ENCODE peak calls at places on chromosomes 12 and 14, in six cellular contexts. D is neuronal stem cell; Z is stomach; G is naive thymus-derived CD4-positive, alpha-beta T cell; I is mesendoderm; A is sigmoid colon. W is an unnamed sample. For H3K27me3, the result is how much of the 10 kb centered on the place peaks cover.

GRCh38 chr14:51295666-51296263 is 55.7 kb downstream of the TMX1 start:
- DNase-seq in D (no peak), Z (no peak), G (no peak), I (no peak), A (no peak), W (no peak)

GRCh38 chr14:75543786-75544185 is 21.5 kb downstream of the BATF start:
- DNase-seq in D (no peak), Z (no peak), G (no peak), I (no peak), A (no peak), W (no peak)

GRCh38 chr12:22103418-22103817 is 57.4 kb downstream of the CMAS start:
- DNase-seq in D (no peak), Z (no peak), G (no peak), I (no peak), A (no peak), W (no peak)

GRCh38 chr12:116539905-116540482 is 19.2 kb upstream of the MAP1LC3B2 start:
- DNase-seq in D (peak), Z (peak), G (no peak), I (peak), A (peak), W (peak)

GRCh38 chr12:45327823-45328383 is 112.0 kb downstream of the ANO6 start:
- DNase-seq in D (no peak), Z (no peak), G (no peak), I (peak), A (no peak), W (peak)

GRCh38 chr14:52829527-52829926 is 38.1 kb upstream of the GNPNAT1 start:
- DNase-seq in D (no peak), Z (no peak), G (no peak), I (no peak), A (no peak), W (no peak)

GRCh38 chr14:67397536-67397935 is 14.4 kb downstream of the PLEK2 start:
- DNase-seq in D (no peak), Z (no peak), G (no peak), I (no peak), A (no peak), W (no peak)

GRCh38 chr12:108215458-108215857 is 86.4 kb downstream of the WSCD2 start:
- DNase-seq in D (no peak), Z (no peak), G (no peak), I (no peak), A (no peak), W (no peak)

GRCh38 chr12:79566452-79566851 is 124.3 kb downstream of the PAWR start:
- DNase-seq in D (no peak), Z (no peak), G (no peak), I (no peak), A (no peak), W (peak)

GRCh38 chr12:89385965-89386537 is 33.8 kb upstream of the DUSP6 start:
- DNase-seq in D (no peak), Z (no peak), G (no peak), I (no peak), A (no peak), W (no peak)

GRCh38 chr12:113439606-113440030 is 17.4 kb downstream of the SDSL start:
- DNase-seq in D (peak), Z (peak), G (no peak), I (peak), A (no peak), W (peak)

DNA sequence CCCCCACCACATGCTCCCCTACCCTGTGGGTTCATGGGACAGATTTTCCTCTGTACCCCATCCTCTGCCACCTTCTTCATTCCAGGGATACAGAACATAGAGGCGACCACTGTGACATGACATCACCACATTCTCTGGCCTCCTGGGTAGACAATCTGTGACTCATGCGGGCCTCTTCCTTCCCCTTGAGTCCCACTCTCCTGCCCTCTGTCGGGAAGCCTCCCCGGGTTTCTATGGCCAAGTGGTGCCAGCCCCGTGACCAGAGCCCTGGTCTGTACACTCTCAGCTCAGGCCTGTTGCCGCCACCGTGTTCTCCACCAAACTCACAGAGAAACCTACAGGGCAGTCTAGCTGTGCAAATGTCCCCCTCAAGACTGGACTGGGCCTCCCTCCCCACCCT is 8.0 kb downstream of the CLMN start:
- DNase-seq in D (no peak), Z (no peak), G (no peak), I (peak), A (no peak), W (no peak)
- H3K27ac ChIP-seq in D (no peak), Z (no peak), G (no peak), I (no peak), A (peak), W (no peak)

DNA sequence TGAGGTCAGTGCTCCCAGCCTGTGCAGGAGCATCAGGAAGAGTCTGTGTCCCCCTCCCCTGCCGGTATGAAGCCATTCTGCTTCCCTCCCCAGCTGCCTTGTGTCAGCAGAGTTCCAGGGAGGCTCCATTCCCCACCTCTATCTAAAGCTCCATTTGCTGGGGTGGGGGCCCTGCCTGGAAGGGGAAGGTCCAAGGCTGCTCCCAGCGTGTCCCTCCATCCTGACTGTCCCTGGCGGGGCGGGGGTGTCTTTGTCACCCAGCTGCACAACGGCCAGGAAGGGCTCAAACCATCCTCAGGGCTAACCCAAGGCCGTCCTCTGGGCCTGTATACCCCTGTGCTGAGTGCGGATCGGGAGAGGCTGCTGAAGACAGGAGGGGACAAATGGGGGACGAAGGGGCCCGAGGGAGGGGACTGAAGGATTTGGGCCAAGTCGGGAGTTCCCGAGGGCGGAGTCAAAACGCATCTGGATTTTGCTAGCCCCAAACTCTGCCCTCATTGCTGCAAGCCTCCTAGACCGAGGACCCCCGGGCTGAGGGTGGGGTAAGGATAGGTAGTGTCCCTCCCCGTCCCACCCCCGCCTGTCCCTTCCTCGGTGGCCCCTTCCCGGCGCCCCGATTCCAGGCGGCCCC is 737 bp upstream of the ACVRL1 start:
- DNase-seq in D (no peak), Z (no peak), G (no peak), I (no peak), A (peak), W (no peak)
- H3K27me3 ChIP-seq in D (under half), Z (under half), G (under half), I (under half), A (under half), W (under half)

GRCh38 chr12:131734336-131735152 is 23.7 kb downstream of the SFSWAP start:
- DNase-seq in D (no peak), Z (no peak), G (no peak), I (no peak), A (no peak), W (no peak)
- H3K27ac ChIP-seq in D (no peak), Z (no peak), G (no peak), I (no peak), A (no peak), W (no peak)

GRCh38 chr12:48015954-48016353 is 11.7 kb upstream of the COL2A1 start:
- DNase-seq in D (no peak), Z (no peak), G (no peak), I (no peak), A (no peak), W (no peak)
- H3K27me3 ChIP-seq in D (under half), Z (under half), G (under half), I (half or more), A (under half), W (half or more)

GRCh38 chr14:54310852-54311230 is 86.0 kb upstream of the CDKN3 start:
- DNase-seq in D (no peak), Z (no peak), G (no peak), I (no peak), A (no peak), W (no peak)

GRCh38 chr14:54314365-54315134 is 82.3 kb upstream of the CDKN3 start:
- DNase-seq in D (no peak), Z (no peak), G (no peak), I (peak), A (no peak), W (no peak)

GRCh38 chr14:54309615-54310014 is 87.2 kb upstream of the CDKN3 start:
- DNase-seq in D (no peak), Z (no peak), G (no peak), I (no peak), A (no peak), W (peak)

GRCh38 chr14:54310151-54310851 is 86.5 kb upstream of the CDKN3 start:
- DNase-seq in D (no peak), Z (no peak), G (no peak), I (peak), A (no peak), W (no peak)

GRCh38 chr14:54312166-54312801 is 84.5 kb upstream of the CDKN3 start:
- DNase-seq in D (no peak), Z (no peak), G (no peak), I (peak), A (no peak), W (peak)
- H3K27ac ChIP-seq in D (no peak), Z (no peak), G (no peak), I (peak), A (no peak), W (no peak)

GRCh38 chr12:4269279-4269991 is 4.1 kb upstream of the CCND2 start:
- DNase-seq in D (peak), Z (peak), G (peak), I (peak), A (peak), W (peak)

GRCh38 chr12:4266990-4267389 is 6.6 kb upstream of the CCND2 start:
- DNase-seq in D (no peak), Z (no peak), G (no peak), I (no peak), A (no peak), W (no peak)

GRCh38 chr12:4268549-4269181 is 4.9 kb upstream of the CCND2 start:
- DNase-seq in D (no peak), Z (no peak), G (no peak), I (no peak), A (no peak), W (no peak)

GRCh38 chr12:4270016-4270669 is 3.4 kb upstream of the CCND2 start:
- DNase-seq in D (no peak), Z (no peak), G (peak), I (peak), A (no peak), W (no peak)

DNA sequence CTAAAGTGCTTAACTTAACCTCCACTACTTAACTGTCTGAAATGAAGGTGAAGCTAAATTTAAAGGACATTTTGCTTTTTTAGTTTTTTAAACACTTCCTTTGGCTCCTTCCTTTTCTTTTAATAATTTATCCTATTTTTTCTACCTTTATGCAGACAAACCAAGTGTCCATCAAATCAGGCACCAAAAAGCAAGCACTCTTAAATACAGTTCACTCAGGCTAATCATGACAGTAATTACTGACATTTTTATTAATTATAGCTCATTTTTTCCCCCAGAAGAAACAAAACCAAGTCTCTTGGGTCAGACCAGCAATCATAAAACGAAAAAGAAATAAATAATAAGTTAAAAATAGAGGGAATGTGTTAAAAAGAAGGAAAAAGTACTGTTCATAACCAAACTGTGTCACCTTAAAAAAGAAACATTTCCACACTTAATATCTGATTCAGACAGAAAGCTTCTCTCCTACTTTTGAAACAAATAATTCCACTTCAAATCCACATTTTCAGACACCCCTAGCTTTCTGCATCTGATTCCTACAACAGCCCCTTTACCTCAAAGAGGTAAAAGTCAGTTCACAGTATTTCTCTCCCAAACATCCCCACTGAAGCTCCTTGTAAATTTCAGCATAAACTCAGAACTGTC is 5.5 kb upstream of the CCND2 start:
- DNase-seq in D (no peak), Z (no peak), G (no peak), I (no peak), A (no peak), W (no peak)
- H3K27me3 ChIP-seq in D (half or more), Z (under half), G (under half), I (under half), A (under half), W (under half)

DNA sequence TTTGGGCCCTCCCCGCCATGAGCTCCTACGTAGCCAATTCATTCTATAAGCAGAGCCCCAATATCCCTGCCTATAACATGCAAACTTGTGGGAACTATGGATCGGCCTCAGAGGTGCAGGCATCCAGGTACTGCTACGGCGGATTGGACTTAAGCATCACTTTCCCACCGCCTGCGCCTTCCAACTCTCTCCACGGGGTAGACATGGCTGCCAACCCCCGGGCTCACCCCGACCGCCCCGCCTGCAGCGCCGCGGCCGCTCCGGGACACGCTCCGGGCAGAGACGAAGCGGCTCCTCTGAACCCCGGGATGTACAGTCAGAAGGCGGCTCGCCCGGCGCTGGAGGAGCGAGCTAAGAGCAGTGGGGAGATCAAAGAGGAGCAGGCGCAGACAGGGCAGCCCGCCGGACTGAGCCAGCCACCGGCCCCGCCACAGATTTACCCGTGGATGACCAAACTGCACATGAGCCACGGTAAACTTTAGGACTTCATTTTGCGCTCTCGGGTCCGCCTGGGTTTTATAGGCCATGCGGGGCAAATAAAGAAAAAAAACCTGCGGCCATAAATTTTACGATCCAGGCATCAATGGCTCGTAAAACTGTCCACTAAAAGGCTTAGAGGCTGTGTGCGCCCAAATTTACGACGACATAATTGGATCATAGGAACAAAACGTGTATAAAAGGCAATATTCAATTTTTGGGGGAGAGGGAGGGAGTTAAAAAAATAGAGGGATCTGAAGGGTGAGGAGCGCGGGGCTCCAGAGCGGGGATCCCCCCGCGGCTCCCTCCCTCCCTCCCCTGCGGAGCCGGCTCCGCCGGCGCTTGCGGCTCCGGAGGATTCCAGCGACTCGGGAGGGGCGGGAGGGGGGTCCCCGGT is 493 bp downstream of the HOXC5 start:
- DNase-seq in D (no peak), Z (peak), G (no peak), I (no peak), A (no peak), W (no peak)
- H3K27ac ChIP-seq in D (no peak), Z (peak), G (no peak), I (no peak), A (peak), W (no peak)

DNA sequence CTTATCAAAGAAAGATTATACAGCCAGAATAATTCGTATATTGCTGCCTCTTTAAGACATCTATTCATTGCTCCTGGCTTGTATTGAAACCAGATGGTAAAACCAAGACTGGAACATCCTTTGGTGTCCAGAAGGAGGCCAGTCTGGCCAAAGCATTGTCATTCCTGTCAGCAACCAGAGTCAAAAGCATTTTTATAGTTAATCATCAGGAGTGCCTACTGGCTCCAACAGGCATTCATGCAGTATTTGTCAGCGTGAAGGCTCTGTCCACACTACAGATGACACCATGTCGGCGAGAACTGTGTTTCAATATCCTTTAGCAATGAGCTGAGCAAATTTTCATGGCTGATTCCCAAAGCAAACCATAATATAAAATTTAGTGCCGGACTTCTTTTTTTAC is 118.0 kb upstream of the G2E3 start:
- DNase-seq in D (no peak), Z (no peak), G (no peak), I (no peak), A (no peak), W (no peak)
- H3K27me3 ChIP-seq in D (under half), Z (under half), G (under half), I (under half), A (under half), W (under half)

GRCh38 chr12:48068457-48068856 is 37.4 kb downstream of the SENP1 start:
- DNase-seq in D (no peak), Z (no peak), G (no peak), I (no peak), A (no peak), W (no peak)

GRCh38 chr12:48069253-48069652 is 36.6 kb downstream of the SENP1 start:
- DNase-seq in D (no peak), Z (no peak), G (no peak), I (no peak), A (no peak), W (no peak)

GRCh38 chr12:48071808-48072207 is 34.1 kb downstream of the SENP1 start:
- DNase-seq in D (no peak), Z (no peak), G (no peak), I (no peak), A (no peak), W (no peak)

GRCh38 chr12:48070731-48071130 is 35.1 kb downstream of the SENP1 start:
- DNase-seq in D (no peak), Z (no peak), G (no peak), I (no peak), A (no peak), W (no peak)

GRCh38 chr12:48070033-48070432 is 35.8 kb downstream of the SENP1 start:
- DNase-seq in D (no peak), Z (no peak), G (no peak), I (no peak), A (no peak), W (no peak)
- H3K27ac ChIP-seq in D (no peak), Z (no peak), G (no peak), I (no peak), A (no peak), W (no peak)

GRCh38 chr12:49541911-49542505 is 3.2 kb downstream of the KCNH3 start:
- DNase-seq in D (no peak), Z (no peak), G (no peak), I (no peak), A (peak), W (no peak)

GRCh38 chr12:49541140-49541861 is 2.5 kb downstream of the KCNH3 start:
- DNase-seq in D (no peak), Z (no peak), G (no peak), I (no peak), A (peak), W (no peak)

GRCh38 chr12:49543221-49543913 is 4.5 kb downstream of the KCNH3 start:
- DNase-seq in D (no peak), Z (no peak), G (no peak), I (no peak), A (no peak), W (no peak)

GRCh38 chr12:49543914-49544815 is 5.3 kb downstream of the KCNH3 start:
- DNase-seq in D (no peak), Z (no peak), G (no peak), I (peak), A (no peak), W (no peak)

DNA sequence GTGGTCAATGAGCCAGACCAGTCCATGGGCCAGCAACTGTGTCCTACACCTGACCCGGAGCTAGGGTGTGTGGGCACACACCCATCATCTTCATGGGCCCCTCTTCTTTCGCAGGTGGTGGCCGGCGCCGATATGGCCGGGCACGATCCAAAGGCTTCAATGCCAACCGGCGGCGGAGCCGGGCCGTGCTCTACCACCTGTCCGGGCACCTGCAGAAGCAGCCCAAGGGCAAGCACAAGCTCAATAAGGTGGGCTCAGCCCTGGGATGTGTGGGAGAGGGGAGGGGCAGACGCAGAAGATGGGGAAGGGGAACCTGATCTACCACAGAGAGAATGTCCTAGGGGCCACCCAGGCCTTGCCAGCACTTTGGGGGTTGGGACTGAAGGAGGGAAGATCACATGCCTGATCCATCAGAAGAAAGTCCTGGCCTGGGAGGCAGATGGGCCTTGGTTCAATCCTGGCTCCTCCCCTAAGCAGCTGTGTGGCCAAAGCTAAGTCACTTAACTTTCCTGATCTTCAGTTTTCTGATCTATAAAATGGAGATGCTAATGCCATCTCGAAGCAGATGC is 3.8 kb downstream of the KCNH3 start:
- DNase-seq in D (no peak), Z (no peak), G (no peak), I (no peak), A (peak), W (no peak)
- H3K27me3 ChIP-seq in D (half or more), Z (under half), G (under half), I (under half), A (under half), W (half or more)